ENCODE peak calls at places on chromosomes 5 and 9, in seven cellular contexts. V, H, W, D, J, O and P are unnamed samples.
A peak's percentile ranks its signal among the peaks of the same experiment; 100 is the strongest.

GRCh38 chr9:81498576-81498975 is 190.8 kb downstream of the TLE1 start:
- DNase-seq in D (no peak), W (no peak), V (no peak), O (no peak), J (no peak), H (no peak), P (no peak)

GRCh38 chr9:63816742-63817621 is 1468.0 kb downstream of the FOXD4L5 start:
- DNase-seq in J (peak; percentile 90), D (peak; percentile 35), O (peak; percentile 93), W (peak; percentile 80), H (peak; percentile 88), V (no peak), P (peak; percentile 91)

GRCh38 chr9:135906291-135907005 is 898 bp downstream of the CAMSAP1 start:
- DNase-seq in D (no peak), V (no peak), O (no peak), W (peak; percentile 33), J (no peak), H (no peak), P (no peak)

GRCh38 chr5:53326420-53327153 is 153.8 kb upstream of the FST start:
- DNase-seq in D (no peak), W (no peak), H (no peak), O (no peak), J (no peak), V (no peak), P (no peak)

GRCh38 chr5:122532035-122532434 is 220.0 kb downstream of the SNCAIP start:
- DNase-seq in V (no peak), O (no peak), H (no peak), W (no peak), D (no peak), J (no peak), P (no peak)

GRCh38 chr5:112918679-112919078 is 3.3 kb downstream of the REEP5 start:
- DNase-seq in W (no peak), H (no peak), O (no peak), J (peak; percentile 20), D (no peak), V (no peak), P (no peak)

GRCh38 chr5:10724799-10725507 is 36.1 kb downstream of the DAP start:
- DNase-seq in W (no peak), V (no peak), O (no peak), D (no peak), J (no peak), H (peak; percentile 85), P (peak; percentile 83)

GRCh38 chr5:131976414-131977211 is 31.1 kb upstream of the MEIKIN start:
- DNase-seq in J (no peak), D (no peak), W (no peak), V (no peak), O (peak; percentile 51), H (no peak), P (peak; percentile 62)

GRCh38 chr5:65837139-65837538 is 89.2 kb upstream of the ERBIN start:
- DNase-seq in H (no peak), J (no peak), V (no peak), O (no peak), W (no peak), D (no peak), P (no peak)

GRCh38 chr9:70015099-70015498 is 28.5 kb upstream of the MAMDC2 start:
- DNase-seq in V (no peak), D (no peak), W (no peak), O (no peak), J (no peak), H (no peak), P (no peak)

GRCh38 chr5:158056426-158056825 is 197.5 kb upstream of the CLINT1 start:
- DNase-seq in H (no peak), O (no peak), V (no peak), W (no peak), J (no peak), D (no peak), P (no peak)

GRCh38 chr9:136799854-136800657 is 3.9 kb downstream of the CCDC183 start:
- DNase-seq in W (peak; percentile 97), H (peak; percentile 92), D (peak; percentile 86), V (peak; percentile 45), O (peak; percentile 81), J (peak; percentile 96), P (no peak)

GRCh38 chr9:112842555-112842954 is 48.1 kb downstream of the SLC46A2 start:
- DNase-seq in W (no peak), V (no peak), H (no peak), D (no peak), J (no peak), O (no peak), P (no peak)

GRCh38 chr5:13350754-13351153 is 593.7 kb downstream of the DNAH5 start:
- DNase-seq in W (no peak), V (no peak), O (no peak), J (no peak), D (no peak), H (no peak), P (no peak)

GRCh38 chr9:136546697-136547481 is 1.0 kb upstream of the NOTCH1 start:
- DNase-seq in W (peak; percentile 78), O (no peak), H (peak; percentile 82), J (peak; percentile 52), V (peak; percentile 47), D (no peak), P (peak; percentile 87)

GRCh38 chr5:58699762-58700118 is 116.9 kb downstream of the RAB3C start:
- DNase-seq in H (no peak), J (no peak), V (no peak), W (no peak), O (no peak), D (no peak), P (no peak)

GRCh38 chr5:151107738-151108520 is 27.1 kb upstream of the TNIP1 start:
- DNase-seq in J (no peak), O (no peak), V (no peak), D (no peak), W (peak; percentile 72), H (peak; percentile 81), P (no peak)

GRCh38 chr5:133106761-133107572 is 55.2 kb downstream of the HSPA4 start:
- DNase-seq in O (no peak), W (no peak), H (no peak), J (no peak), V (no peak), D (no peak), P (no peak)

GRCh38 chr9:27337833-27338526 is 41.0 kb upstream of the EQTN start:
- DNase-seq in O (no peak), W (peak; percentile 65), V (no peak), J (no peak), D (no peak), H (peak; percentile 30), P (no peak)

GRCh38 chr9:32395483-32396216 is 11.2 kb downstream of the ACO1 start:
- DNase-seq in D (no peak), V (no peak), H (peak; percentile 63), O (no peak), W (no peak), J (no peak), P (no peak)

GRCh38 chr9:126637002-126637849 is 23.5 kb downstream of the LMX1B start:
- DNase-seq in V (no peak), D (no peak), H (no peak), O (no peak), W (no peak), J (no peak), P (no peak)

GRCh38 chr9:131395027-131395744 is 1.3 kb downstream of the PRRC2B start:
- DNase-seq in V (no peak), J (peak; percentile 18), D (peak; percentile 63), H (no peak), O (no peak), W (peak; percentile 68), P (no peak)

GRCh38 chr5:178162481-178162880 is 8.8 kb upstream of the NHP2 start:
- DNase-seq in V (no peak), D (no peak), O (no peak), H (no peak), W (no peak), J (no peak), P (no peak)

GRCh38 chr9:121082075-121082474 is 7.3 kb downstream of the CNTRL start:
- DNase-seq in O (no peak), H (no peak), V (no peak), J (no peak), W (no peak), D (no peak), P (no peak)

GRCh38 chr5:33745101-33745770 is 146.6 kb downstream of the ADAMTS12 start:
- DNase-seq in D (no peak), J (no peak), W (no peak), H (no peak), O (no peak), V (no peak), P (no peak)

GRCh38 chr9:133844876-133845658 is 106.9 kb upstream of the SARDH start:
- DNase-seq in W (peak; percentile 50), D (no peak), J (no peak), O (no peak), H (peak; percentile 87), V (peak; percentile 19), P (peak; percentile 79)